ENCODE peak calls at places on chromosomes 13 and 19, in four cellular contexts. H is astrocyte of the hippocampus, U is COR-L47, Q is substantia nigra. O is an unnamed sample.

GRCh38 chr19:14475251-14476073 is at the start of gene PTGER1:
- DNase-seq in U (peak; percentile 6), H (peak; percentile 52), Q (no peak), O (no peak)

GRCh38 chr19:15672580-15673175 is at the start of gene CYP4F12:
- DNase-seq in U (no peak), H (no peak), Q (no peak), O (no peak)

GRCh38 chr19:12733369-12733896 is 1.1 kb downstream of the TRIR start:
- DNase-seq in Q (no peak), U (peak; percentile 37), H (peak; percentile 51), O (no peak)

GRCh38 chr13:59442946-59443345 is 720.8 kb downstream of the DIAPH3 start:
- DNase-seq in Q (no peak), U (no peak), H (no peak), O (no peak)

GRCh38 chr13:36275190-36276002 is 22.2 kb downstream of the CCDC169 start:
- DNase-seq in H (peak; percentile 79), U (peak; percentile 82), Q (no peak), O (no peak)

GRCh38 chr13:104984296-104984818 is 1551.1 kb downstream of the EFNB2 start:
- DNase-seq in U (no peak), Q (no peak), H (peak; percentile 92), O (no peak)

GRCh38 chr13:79631260-79631659 is 150.3 kb downstream of the NDFIP2 start:
- DNase-seq in Q (no peak), H (peak; percentile 84), U (peak; percentile 11), O (no peak)

GRCh38 chr19:13260883-13261653 is 110.9 kb downstream of the IER2 start:
- DNase-seq in H (peak; percentile 66), U (no peak), Q (no peak), O (no peak)

GRCh38 chr19:49017666-49018351 is 918 bp upstream of the LHB start:
- DNase-seq in H (peak; percentile 86), Q (no peak), U (peak; percentile 35), O (no peak)

GRCh38 chr13:113413178-113413897 is 40.0 kb downstream of the ADPRHL1 start:
- DNase-seq in Q (no peak), H (peak; percentile 84), U (no peak), O (no peak)

GRCh38 chr19:22622901-22623840 is 11.0 kb upstream of the ZNF492 start:
- DNase-seq in U (no peak), H (peak; percentile 16), Q (no peak), O (no peak)

GRCh38 chr19:7292950-7293794 is 1.0 kb downstream of the INSR start:
- DNase-seq in H (peak; percentile 28), Q (peak; percentile 13), U (no peak), O (no peak)

GRCh38 chr13:40503026-40503425 is 163.4 kb downstream of the FOXO1 start:
- DNase-seq in Q (no peak), H (no peak), U (no peak), O (no peak)

GRCh38 chr13:111853146-111853545 is 213.8 kb upstream of the SOX1 start:
- DNase-seq in U (no peak), H (no peak), Q (no peak), O (no peak)

GRCh38 chr13:40798380-40798779 is 9.0 kb downstream of the SLC25A15 start:
- DNase-seq in U (no peak), H (no peak), Q (no peak), O (no peak)

O was measured in amygdala.